ENCODE peak calls at places on chromosome 12, in six cellular contexts. H is T follicular helper cell; G is fibroblast of pulmonary artery; F is stimulated activated naive CD4-positive, alpha-beta T cell treated with Interleukin-2 at 50 U/mL for 16 hours; D is smooth muscle cell of the brain vasculature; V is A673. K is an unnamed sample.

GRCh38 chr12:13980548-13981295 is 680 bp downstream of the GRIN2B start:
- DNase-seq in F (no peak), H (no peak), D (no peak), G (no peak), V (no peak), K (no peak)

GRCh38 chr12:122265433-122265832 is 861 bp downstream of the VPS33A start:
- DNase-seq in G (no peak), H (no peak), D (no peak), V (peak), F (no peak), K (no peak)

GRCh38 chr12:120145164-120145563 is 28.6 kb upstream of the RAB35 start:
- DNase-seq in H (no peak), G (no peak), V (no peak), D (no peak), F (no peak), K (no peak)

GRCh38 chr12:89893972-89894706 is 185.5 kb upstream of the ATP2B1 start:
- DNase-seq in V (no peak), F (no peak), G (peak), D (no peak), H (no peak), K (no peak)

GRCh38 chr12:89353188-89353822 is 1.0 kb upstream of the DUSP6 start:
- DNase-seq in F (peak), H (no peak), V (peak), G (peak), D (no peak), K (peak)

GRCh38 chr12:80441921-80442320 is 2.1 kb upstream of the PTPRQ start:
- DNase-seq in V (no peak), F (no peak), G (peak), D (peak), H (no peak), K (no peak)

GRCh38 chr12:128976120-128976519 is 122.8 kb downstream of the GLT1D1 start:
- DNase-seq in V (peak), H (no peak), F (no peak), D (no peak), G (no peak), K (no peak)

GRCh38 chr12:103877288-103877687 is 36.3 kb upstream of the NT5DC3 start:
- DNase-seq in F (no peak), H (no peak), D (no peak), G (no peak), V (no peak), K (no peak)

GRCh38 chr12:63151061-63151897 is at the start of gene AVPR1A:
- DNase-seq in H (no peak), F (no peak), D (no peak), V (peak), G (no peak), K (no peak)

GRCh38 chr12:12563529-12563928 is 866 bp upstream of the DUSP16 start:
- DNase-seq in H (no peak), D (no peak), F (no peak), G (peak), V (peak), K (no peak)

GRCh38 chr12:112031472-112031871 is 18.2 kb downstream of the ERP29 start:
- DNase-seq in F (no peak), D (no peak), V (no peak), H (no peak), G (peak), K (no peak)

GRCh38 chr12:95593266-95593871 is 42.1 kb upstream of the USP44 start:
- DNase-seq in G (no peak), V (no peak), H (no peak), D (no peak), F (no peak), K (no peak)

GRCh38 chr12:69534389-69534822 is 50.9 kb upstream of the CCT2 start:
- DNase-seq in H (no peak), G (peak), V (peak), D (peak), F (peak), K (no peak)

GRCh38 chr12:109968032-109968420 is 28.1 kb downstream of the GIT2 start:
- DNase-seq in D (no peak), G (no peak), H (no peak), V (no peak), F (no peak), K (no peak)

GRCh38 chr12:93879476-93880376 is 202.6 kb downstream of the CRADD start:
- DNase-seq in F (no peak), H (no peak), D (no peak), V (no peak), G (peak), K (no peak)

GRCh38 chr12:76266797-76267196 is 81.4 kb downstream of the BBS10 start:
- DNase-seq in H (no peak), D (no peak), V (peak), G (peak), F (no peak), K (no peak)

GRCh38 chr12:28787151-28787550 is 361.9 kb upstream of the FAR2 start:
- DNase-seq in F (no peak), D (peak), V (peak), G (peak), H (no peak), K (no peak)

GRCh38 chr12:53071591-53072551 is 7.3 kb downstream of the SPRYD3 start:
- DNase-seq in V (peak), D (no peak), H (no peak), G (peak), F (no peak), K (no peak)

GRCh38 chr12:54936736-54937135 is 47.8 kb downstream of the TESPA1 start:
- DNase-seq in G (no peak), V (no peak), F (no peak), H (no peak), D (no peak), K (no peak)

GRCh38 chr12:6635375-6635855 is 344 bp downstream of the LPAR5 start:
- DNase-seq in D (no peak), F (peak), G (no peak), V (no peak), H (no peak), K (peak)

GRCh38 chr12:131327521-131328488 is 374.1 kb downstream of the ADGRD1 start:
- DNase-seq in H (no peak), G (no peak), D (no peak), F (no peak), V (peak), K (no peak)

GRCh38 chr12:109827566-109828550 is 5.3 kb downstream of the TRPV4 start:
- DNase-seq in F (no peak), H (no peak), D (no peak), V (no peak), G (peak), K (no peak)

GRCh38 chr12:62873116-62873825 is 61.7 kb downstream of the PPM1H start:
- DNase-seq in H (no peak), V (no peak), F (no peak), G (no peak), D (no peak), K (no peak)

GRCh38 chr12:126191949-126192348 is 1126.7 kb downstream of the AACS start:
- DNase-seq in G (no peak), D (no peak), F (no peak), V (no peak), H (no peak), K (no peak)

GRCh38 chr12:69443916-69444315 is 26.3 kb upstream of the FRS2 start:
- DNase-seq in F (no peak), G (no peak), V (no peak), H (no peak), D (no peak), K (no peak)

GRCh38 chr12:42933461-42934081 is 344.0 kb upstream of the PRICKLE1 start:
- DNase-seq in H (no peak), F (no peak), D (no peak), G (no peak), V (no peak), K (no peak)

GRCh38 chr12:89648211-89648930 is 60.3 kb downstream of the ATP2B1 start:
- DNase-seq in G (peak), D (no peak), F (no peak), H (no peak), V (no peak), K (no peak)

GRCh38 chr12:124520896-124521295 is 46.5 kb downstream of the NCOR2 start:
- DNase-seq in G (no peak), H (no peak), V (no peak), F (no peak), D (no peak), K (no peak)

GRCh38 chr12:26938660-26939185 is 453 bp downstream of the FGFR1OP2 start:
- DNase-seq in V (no peak), H (peak), D (no peak), F (no peak), G (no peak), K (peak)

GRCh38 chr12:100464529-100464928 is 9.1 kb upstream of the NR1H4 start:
- DNase-seq in V (no peak), G (no peak), H (no peak), F (no peak), D (no peak), K (no peak)

GRCh38 chr12:107288414-107289125 is 195.2 kb upstream of the CRY1 start:
- DNase-seq in H (no peak), D (no peak), V (peak), G (no peak), F (no peak), K (no peak)

GRCh38 chr12:132256646-132257045 is 72.7 kb downstream of the GALNT9 start:
- DNase-seq in F (no peak), H (no peak), G (no peak), V (no peak), D (no peak), K (no peak)